ENCODE peak calls at places on chromosomes 5 and 9, in six cellular contexts. U is A673, G is suprapubic skin, X is uterus, O is cardiac fibroblast, P is IMR-90. H is an unnamed sample.

GRCh38 chr9:88746029-88746743 is 211.2 kb downstream of the NXNL2 start:
- DNase-seq in U (peak), G (no peak), X (peak), O (peak), P (peak), H (peak)

GRCh38 chr5:101943784-101944183 is 352.3 kb downstream of the SLCO4C1 start:
- DNase-seq in U (peak), G (no peak), X (no peak), O (peak), P (no peak), H (no peak)

GRCh38 chr9:123401879-123402513 is 46.0 kb downstream of the CRB2 start:
- DNase-seq in U (peak), G (no peak), X (no peak), O (peak), P (peak), H (peak)

GRCh38 chr5:7926296-7926695 is 57.3 kb downstream of the MTRR start:
- DNase-seq in U (no peak), G (no peak), X (no peak), O (peak), P (peak), H (peak)

GRCh38 chr5:17232405-17232804 is 15.0 kb downstream of the BASP1 start:
- DNase-seq in U (no peak), G (no peak), X (no peak), O (no peak), P (no peak), H (no peak)

GRCh38 chr9:35774907-35775635 is 16.3 kb upstream of the NPR2 start:
- DNase-seq in U (no peak), G (no peak), X (no peak), O (peak), P (no peak), H (no peak)

GRCh38 chr9:1531411-1531903 is 481.3 kb downstream of the DMRT2 start:
- DNase-seq in U (no peak), G (no peak), X (no peak), O (no peak), P (no peak), H (no peak)

GRCh38 chr5:159504857-159505304 is 174.6 kb upstream of the IL12B start:
- DNase-seq in U (no peak), G (no peak), X (peak), O (peak), P (peak), H (peak)

GRCh38 chr9:22244141-22245011 is 202.2 kb upstream of the DMRTA1 start:
- DNase-seq in U (no peak), G (no peak), X (no peak), O (peak), P (peak), H (peak)

GRCh38 chr5:133811168-133811567 is 157.3 kb downstream of the C5orf15 start:
- DNase-seq in U (no peak), G (no peak), X (no peak), O (no peak), P (no peak), H (no peak)

GRCh38 chr9:132855904-132856303 is 22.2 kb downstream of the AK8 start:
- DNase-seq in U (no peak), G (no peak), X (no peak), O (no peak), P (no peak), H (no peak)

GRCh38 chr9:136527721-136528710 is 17.8 kb downstream of the NOTCH1 start:
- DNase-seq in U (peak), G (no peak), X (no peak), O (no peak), P (no peak), H (no peak)

GRCh38 chr9:4301971-4302427 is 2.1 kb upstream of the GLIS3 start:
- DNase-seq in U (peak), G (peak), X (no peak), O (peak), P (peak), H (peak)

GRCh38 chr5:7650755-7651154 is 200.2 kb downstream of the CFAP90 start:
- DNase-seq in U (no peak), G (no peak), X (no peak), O (no peak), P (no peak), H (no peak)

GRCh38 chr5:169435506-169436230 is 134.7 kb upstream of the SLIT3 start:
- DNase-seq in U (no peak), G (no peak), X (no peak), O (no peak), P (no peak), H (peak)

GRCh38 chr9:37468620-37469019 is 3.4 kb upstream of the ZBTB5 start:
- DNase-seq in U (no peak), G (no peak), X (no peak), O (no peak), P (no peak), H (no peak)

GRCh38 chr9:98359569-98359968 is 104.1 kb upstream of the TBC1D2 start:
- DNase-seq in U (no peak), G (no peak), X (no peak), O (no peak), P (no peak), H (no peak)

GRCh38 chr9:5879419-5880181 is 11.1 kb upstream of the MLANA start:
- DNase-seq in U (peak), G (no peak), X (no peak), O (peak), P (peak), H (peak)

GRCh38 chr5:81827522-81827921 is 76.6 kb upstream of the SSBP2 start:
- DNase-seq in U (no peak), G (no peak), X (no peak), O (no peak), P (no peak), H (no peak)

GRCh38 chr5:87541033-87541432 is 128.3 kb upstream of the CCNH start:
- DNase-seq in U (peak), G (no peak), X (peak), O (peak), P (peak), H (peak)

GRCh38 chr5:156208271-156208670 is 118.7 kb upstream of the SGCD start:
- DNase-seq in U (no peak), G (no peak), X (no peak), O (peak), P (peak), H (no peak)

GRCh38 chr5:37833990-37834389 is 5.9 kb downstream of the GDNF start:
- DNase-seq in U (no peak), G (no peak), X (no peak), O (no peak), P (no peak), H (no peak)

GRCh38 chr5:179298181-179298993 is 46.9 kb downstream of the ADAMTS2 start:
- DNase-seq in U (no peak), G (peak), X (no peak), O (no peak), P (no peak), H (no peak)

GRCh38 chr9:133703571-133704399 is 34.4 kb downstream of the SARDH start:
- DNase-seq in U (no peak), G (peak), X (no peak), O (no peak), P (no peak), H (no peak)

GRCh38 chr5:167634432-167634831 is 657.0 kb upstream of the WWC1 start:
- DNase-seq in U (no peak), G (no peak), X (no peak), O (peak), P (peak), H (peak)

GRCh38 chr9:127708952-127709587 is 2.3 kb downstream of the CFAP157 start:
- DNase-seq in U (no peak), G (no peak), X (no peak), O (no peak), P (no peak), H (no peak)

GRCh38 chr5:60668715-60669304 is 31.2 kb downstream of the DEPDC1B start:
- DNase-seq in U (peak), G (no peak), X (no peak), O (peak), P (peak), H (peak)

GRCh38 chr5:58887721-58888409 is 305.0 kb downstream of the RAB3C start:
- DNase-seq in U (no peak), G (no peak), X (peak), O (peak), P (peak), H (peak)

GRCh38 chr9:124410321-124410913 is 4.8 kb downstream of the PSMB7 start:
- DNase-seq in U (no peak), G (no peak), X (no peak), O (no peak), P (no peak), H (peak)

GRCh38 chr9:124412228-124412575 is 3.0 kb downstream of the PSMB7 start:
- DNase-seq in U (no peak), G (no peak), X (no peak), O (no peak), P (no peak), H (no peak)

GRCh38 chr9:124411514-124412227 is 3.6 kb downstream of the PSMB7 start:
- DNase-seq in U (no peak), G (no peak), X (no peak), O (peak), P (peak), H (peak)

GRCh38 chr9:124414612-124415011 is 630 bp downstream of the PSMB7 start:
- DNase-seq in U (no peak), G (no peak), X (no peak), O (no peak), P (no peak), H (no peak)

DNA sequence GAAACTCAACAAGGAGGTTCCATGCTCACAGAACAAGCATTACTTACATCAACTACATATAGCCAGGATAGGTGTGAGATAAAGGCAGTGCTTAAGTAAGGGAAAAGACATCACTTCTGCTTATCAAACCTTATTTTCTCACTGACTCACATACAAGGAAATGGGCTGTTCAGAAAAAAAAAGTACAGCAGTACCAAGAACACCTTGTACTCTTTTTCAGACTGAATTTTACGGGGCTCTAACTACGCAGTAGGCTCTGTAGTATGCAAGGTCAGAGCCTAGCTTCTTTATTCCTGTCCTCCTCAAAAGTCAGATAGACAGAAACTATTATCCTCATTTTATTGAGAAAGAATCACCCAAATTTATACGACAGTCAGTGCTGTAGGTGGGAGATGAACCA is 5.8 kb downstream of the PSMB7 start:
- DNase-seq in U (no peak), G (no peak), X (no peak), O (no peak), P (no peak), H (no peak)
- H3K4me3 ChIP-seq in U (no peak), G (no peak), X (no peak), O (no peak), P (no peak), H (no peak)

GRCh38 chr9:20191239-20191840 is 402.5 kb upstream of the SLC24A2 start:
- DNase-seq in U (no peak), G (no peak), X (no peak), O (no peak), P (no peak), H (no peak)
- TF ChIP-seq CTCF in U (peak), G (no peak), X (no peak), O (peak), P (peak), H (no peak)

DNA sequence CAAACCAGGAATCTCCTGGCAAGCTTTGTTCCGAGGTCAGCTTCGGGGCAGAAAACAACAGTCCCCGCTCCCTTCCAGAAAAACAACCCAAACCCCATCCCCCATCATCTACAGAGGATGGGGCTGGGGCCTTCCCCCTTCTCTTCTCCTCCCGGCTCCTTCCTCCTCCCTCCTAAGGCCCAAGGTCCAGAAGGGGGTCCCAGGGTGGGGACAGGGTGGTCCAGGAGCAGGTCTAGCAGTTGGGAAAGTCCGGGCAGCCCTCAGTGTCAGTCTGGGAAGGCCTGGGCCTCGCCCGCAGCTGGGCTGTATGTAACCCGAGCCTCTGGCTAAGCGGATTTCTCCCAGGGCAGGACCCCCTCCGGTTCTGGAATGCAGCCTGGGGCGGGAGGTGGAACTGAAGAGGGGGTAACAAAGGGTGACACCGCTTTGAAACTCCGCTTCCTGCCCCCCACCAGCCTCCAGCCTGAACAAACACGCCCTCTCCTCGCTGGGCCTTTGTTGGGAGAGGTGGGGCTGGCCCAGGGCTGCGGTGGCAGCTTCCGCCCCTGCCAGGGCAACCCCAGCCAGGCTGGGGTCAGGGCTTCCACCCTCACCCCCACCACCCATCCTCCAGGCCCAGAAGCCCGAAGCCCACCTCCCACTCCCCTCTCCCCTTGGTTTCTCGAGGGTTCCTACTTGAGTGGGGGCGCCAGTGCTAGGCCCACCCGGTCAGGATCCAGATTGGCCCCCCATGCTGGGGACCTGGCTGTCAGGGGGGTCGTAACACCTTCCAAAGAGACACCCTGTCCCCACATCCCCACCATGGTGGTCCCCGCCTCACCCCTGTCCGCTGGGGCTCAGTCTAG is 63.5 kb downstream of the C9orf50 start:
- DNase-seq in U (peak), G (no peak), X (no peak), O (peak), P (peak), H (no peak)
- H3K4me3 ChIP-seq in U (no peak), G (no peak), X (no peak), O (no peak), P (no peak), H (no peak)

GRCh38 chr5:56325039-56325438 is 91.9 kb upstream of the ANKRD55 start:
- DNase-seq in U (no peak), G (no peak), X (no peak), O (no peak), P (no peak), H (no peak)

GRCh38 chr5:56323505-56323904 is 90.4 kb upstream of the ANKRD55 start:
- DNase-seq in U (peak), G (no peak), X (no peak), O (peak), P (peak), H (no peak)

GRCh38 chr5:56327810-56328209 is 94.7 kb upstream of the ANKRD55 start:
- DNase-seq in U (no peak), G (no peak), X (no peak), O (no peak), P (no peak), H (no peak)

GRCh38 chr5:56326770-56327169 is 93.6 kb upstream of the ANKRD55 start:
- DNase-seq in U (no peak), G (no peak), X (no peak), O (no peak), P (no peak), H (no peak)

GRCh38 chr5:56326116-56326515 is 93.0 kb upstream of the ANKRD55 start:
- DNase-seq in U (no peak), G (no peak), X (no peak), O (no peak), P (no peak), H (no peak)
- TF ChIP-seq CTCF in U (no peak), G (no peak), X (no peak), O (no peak), P (no peak), H (no peak)

GRCh38 chr5:76404694-76405306 is 1.7 kb downstream of the IQGAP2 start:
- DNase-seq in U (no peak), G (no peak), X (no peak), O (no peak), P (no peak), H (no peak)
- H3K4me3 ChIP-seq in U (peak), G (peak), X (no peak), O (no peak), P (no peak), H (no peak)

GRCh38 chr9:2872941-2873323 is 29.0 kb upstream of the PUM3 start:
- DNase-seq in U (no peak), G (no peak), X (no peak), O (no peak), P (no peak), H (no peak)
- TF ChIP-seq CTCF in U (no peak), G (no peak), X (no peak), O (no peak), P (no peak), H (no peak)

GRCh38 chr5:111735829-111736228 is 21.2 kb downstream of the NREP start:
- DNase-seq in U (peak), G (peak), X (peak), O (peak), P (peak), H (peak)
- H3K4me3 ChIP-seq in U (no peak), G (no peak), X (no peak), O (no peak), P (no peak), H (no peak)